ENCODE peak calls at places on chromosome 19, in ten cellular contexts. P is NCI-H2107; M is stimulated activated CD4-positive, alpha-beta T cell treated with anti-CD3 and anti-CD28 coated beads, Interleukin-4, amount 100 ng/mL, for 24 hours; V is BE2C; B is activated naive CD8-positive, alpha-beta T cell treated with anti-CD3 and anti-CD28 coated beads for 36 hours; D is stimulated activated CD8-positive, alpha-beta memory T cell treated with anti-CD3 and anti-CD28 coated beads, Interleukin-15, amount 100 ng/mL, for 24 hours; O is stomach; K is T-helper 17 cell; L is HT1080; S is GM19239. Y is an unnamed sample.

GRCh38 chr19:13841339-13842293 is 35.3 kb upstream of the NANOS3 start:
- DNase-seq in M (no peak), P (no peak), D (no peak), B (peak; percentile 41), L (peak; percentile 69), V (peak; percentile 60), O (peak; percentile 78), S (no peak), K (peak; percentile 42), Y (no peak)

GRCh38 chr19:6021878-6022569 is 44.1 kb upstream of the RANBP3 start:
- DNase-seq in B (peak; percentile 77), O (peak; percentile 89), L (no peak), V (peak; percentile 91), M (peak; percentile 84), S (peak; percentile 75), K (peak; percentile 49), P (peak; percentile 56), D (peak; percentile 39), Y (peak; percentile 85)

GRCh38 chr19:7527516-7528191 is 5.2 kb downstream of the MCOLN1 start:
- DNase-seq in V (no peak), D (no peak), P (no peak), B (no peak), K (no peak), L (no peak), M (no peak), O (no peak), S (no peak), Y (no peak)

GRCh38 chr19:29524912-29525870 is 603 bp upstream of the VSTM2B start:
- DNase-seq in O (no peak), P (no peak), V (no peak), M (no peak), L (no peak), K (no peak), B (peak; percentile 18), D (no peak), S (no peak), Y (no peak)

GRCh38 chr19:8445488-8446001 is 770 bp downstream of the HNRNPM start:
- DNase-seq in V (peak; percentile 58), D (peak; percentile 15), M (peak; percentile 47), B (peak; percentile 65), L (peak; percentile 14), S (no peak), K (peak; percentile 40), P (no peak), O (peak; percentile 67), Y (peak; percentile 46)

GRCh38 chr19:8517551-8518442 is 3.8 kb upstream of the ZNF414 start:
- DNase-seq in P (no peak), L (no peak), K (peak; percentile 46), D (no peak), V (no peak), S (no peak), B (peak; percentile 22), M (peak; percentile 31), O (no peak), Y (no peak)

GRCh38 chr19:46629546-46630025 is 4.7 kb upstream of the PTGIR start:
- DNase-seq in K (no peak), L (no peak), P (no peak), M (no peak), V (peak; percentile 86), D (no peak), B (no peak), S (no peak), O (peak; percentile 79), Y (no peak)

GRCh38 chr19:20151617-20152145 is 15.3 kb upstream of the ZNF486 start:
- DNase-seq in M (no peak), K (no peak), L (no peak), P (no peak), B (no peak), S (no peak), O (no peak), D (no peak), V (no peak), Y (no peak)

GRCh38 chr19:5691930-5692784 is 2.1 kb downstream of the RPL36 start:
- DNase-seq in K (no peak), B (peak; percentile 34), O (no peak), M (peak; percentile 39), P (no peak), L (peak; percentile 49), S (no peak), D (no peak), V (peak; percentile 62), Y (no peak)

GRCh38 chr19:18660051-18660910 is 23.2 kb upstream of the CRTC1 start:
- DNase-seq in V (no peak), D (no peak), P (no peak), L (peak; percentile 72), K (no peak), B (no peak), M (no peak), O (no peak), S (no peak), Y (no peak)

GRCh38 chr19:15014579-15014978 is 34.7 kb upstream of the CASP14 start:
- DNase-seq in V (no peak), S (no peak), D (no peak), L (no peak), M (no peak), P (no peak), K (no peak), O (no peak), B (no peak), Y (no peak)

GRCh38 chr19:17220207-17220758 is 5.1 kb downstream of the USE1 start:
- DNase-seq in S (no peak), V (no peak), B (no peak), L (peak; percentile 78), D (no peak), K (no peak), M (peak; percentile 29), P (no peak), O (no peak), Y (no peak)

GRCh38 chr19:54790711-54791110 is 12.7 kb upstream of the KIR2DL4 start:
- DNase-seq in K (no peak), D (no peak), S (no peak), B (no peak), M (no peak), V (no peak), O (no peak), P (no peak), L (no peak), Y (no peak)

GRCh38 chr19:50785329-50785922 is 4.8 kb upstream of the ACP4 start:
- DNase-seq in P (no peak), O (no peak), S (no peak), K (no peak), D (no peak), M (no peak), V (no peak), L (no peak), B (no peak), Y (no peak)

GRCh38 chr19:44951179-44952159 is 3.7 kb upstream of the CLPTM1 start:
- DNase-seq in P (peak; percentile 41), L (peak; percentile 40), V (peak; percentile 82), S (peak; percentile 59), D (no peak), M (peak; percentile 67), B (peak; percentile 36), K (peak; percentile 22), O (peak; percentile 67), Y (peak; percentile 93)

GRCh38 chr19:12642506-12642905 is 24.0 kb downstream of the MAN2B1 start:
- DNase-seq in P (no peak), K (no peak), D (no peak), S (no peak), M (no peak), B (no peak), V (no peak), O (no peak), L (no peak), Y (no peak)

GRCh38 chr19:34904521-34904845 is 22.2 kb upstream of the ZNF30 start:
- DNase-seq in D (no peak), M (no peak), V (no peak), L (no peak), B (no peak), O (no peak), S (no peak), P (no peak), K (no peak), Y (no peak)

GRCh38 chr19:10289167-10289835 is 451 bp upstream of the ICAM5 start:
- DNase-seq in P (no peak), V (peak; percentile 57), O (peak; percentile 37), S (no peak), B (peak; percentile 77), D (no peak), M (peak; percentile 76), K (peak; percentile 49), L (no peak), Y (peak; percentile 92)

GRCh38 chr19:16861875-16862274 is 26.9 kb upstream of the F2RL3 start:
- DNase-seq in M (no peak), V (no peak), P (no peak), B (no peak), K (no peak), L (no peak), O (no peak), S (no peak), D (no peak), Y (peak; percentile 59)

GRCh38 chr19:11173516-11174155 is 18.1 kb upstream of the SPC24 start:
- DNase-seq in D (no peak), S (no peak), P (no peak), L (no peak), O (no peak), V (no peak), M (no peak), B (no peak), K (no peak), Y (no peak)

GRCh38 chr19:54077334-54077733 is 3.8 kb downstream of the TARM1 start:
- DNase-seq in O (no peak), S (no peak), D (no peak), K (no peak), P (no peak), M (no peak), V (no peak), B (no peak), L (no peak), Y (no peak)

GRCh38 chr19:46745521-46746280 is at the start of gene FKRP:
- DNase-seq in S (no peak), O (peak; percentile 32), L (no peak), P (no peak), K (peak; percentile 19), M (peak; percentile 32), D (no peak), B (peak; percentile 38), V (no peak), Y (peak; percentile 44)

GRCh38 chr19:17125052-17125727 is 49.6 kb downstream of the MYO9B start:
- DNase-seq in V (no peak), L (no peak), B (no peak), D (no peak), S (peak; percentile 56), O (no peak), K (no peak), M (peak; percentile 41), P (no peak), Y (peak; percentile 86)

GRCh38 chr19:29694669-29695627 is 20.1 kb downstream of the C19orf12 start:
- DNase-seq in P (no peak), K (peak; percentile 69), S (peak; percentile 61), O (peak; percentile 82), D (peak; percentile 68), B (peak; percentile 82), V (peak; percentile 89), M (peak; percentile 85), L (peak; percentile 67), Y (peak; percentile 68)

GRCh38 chr19:40147338-40147692 is 43.9 kb upstream of the MAP3K10 start:
- DNase-seq in D (no peak), K (no peak), L (no peak), P (no peak), B (no peak), M (no peak), V (no peak), S (no peak), O (no peak), Y (no peak)

GRCh38 chr19:17333611-17334413 is 843 bp downstream of the ANO8 start:
- DNase-seq in P (peak; percentile 37), K (peak; percentile 51), D (no peak), V (no peak), L (peak; percentile 86), M (peak; percentile 85), S (peak; percentile 77), O (peak; percentile 64), B (peak; percentile 77), Y (peak; percentile 56)

GRCh38 chr19:18155095-18156087 is 2.4 kb downstream of the PIK3R2 start:
- DNase-seq in D (no peak), V (no peak), M (no peak), K (no peak), B (no peak), S (no peak), O (peak; percentile 85), L (no peak), P (no peak), Y (no peak)

GRCh38 chr19:4035582-4035981 is 28.0 kb downstream of the PIAS4 start:
- DNase-seq in P (no peak), V (no peak), B (no peak), O (no peak), K (no peak), D (no peak), S (no peak), L (no peak), M (no peak), Y (no peak)